ENCODE peak calls at places on chromosomes 4 and X, in five cellular contexts. H, I, E, Q and Z are unnamed samples.

GRCh38 chr4:51942108-51942832 is 77.9 kb downstream of the LRRC66 start:
- DNase-seq in I (no peak), H (no peak), E (no peak), Q (no peak), Z (no peak)

GRCh38 chrX:54999717-55000598 is at the start of gene APEX2:
- DNase-seq in H (peak; percentile 91), Q (peak; percentile 90), E (peak; percentile 89), I (peak; percentile 89), Z (peak; percentile 96)

GRCh38 chr4:59583845-59584568 is 1616.1 kb upstream of the ADGRL3 start:
- DNase-seq in I (no peak), H (no peak), Q (no peak), E (no peak), Z (no peak)

GRCh38 chrX:76183289-76184057 is 10.6 kb downstream of the PBDC1 start:
- DNase-seq in Q (no peak), H (peak; percentile 94), I (no peak), E (no peak), Z (no peak)

GRCh38 chrX:41153453-41153852 is 68.2 kb downstream of the USP9X start:
- DNase-seq in Q (no peak), I (no peak), E (no peak), H (peak; percentile 33), Z (no peak)

GRCh38 chr4:113878718-113879117 is 100.7 kb downstream of the ARSJ start:
- DNase-seq in H (peak; percentile 57), Q (no peak), I (no peak), E (no peak), Z (no peak)

GRCh38 chr4:55075823-55076418 is 49.5 kb downstream of the KDR start:
- DNase-seq in E (no peak), I (no peak), Q (no peak), H (no peak), Z (no peak)

GRCh38 chr4:151644625-151645024 is 116.2 kb downstream of the GATB start:
- DNase-seq in E (no peak), Q (no peak), H (no peak), I (no peak), Z (no peak)

GRCh38 chrX:9189286-9189685 is 155.4 kb upstream of the FAM9B start:
- DNase-seq in E (no peak), Q (no peak), I (no peak), H (no peak), Z (no peak)

GRCh38 chr4:2269206-2269531 is 7.3 kb upstream of the MXD4 start:
- DNase-seq in I (no peak), H (no peak), E (no peak), Q (no peak), Z (peak; percentile 72)

GRCh38 chrX:148854351-148854750 is 353.9 kb downstream of the AFF2 start:
- DNase-seq in I (no peak), Q (no peak), H (no peak), E (no peak), Z (no peak)

GRCh38 chr4:163816494-163816893 is 322.0 kb downstream of the TMA16 start:
- DNase-seq in Q (no peak), H (no peak), E (no peak), I (no peak), Z (no peak)

GRCh38 chr4:127400736-127401346 is 231.9 kb upstream of the INTU start:
- DNase-seq in Q (peak; percentile 28), H (peak; percentile 83), E (peak; percentile 19), I (no peak), Z (no peak)

GRCh38 chr4:153143527-153144348 is 60.5 kb upstream of the TRIM2 start:
- DNase-seq in I (no peak), E (no peak), Q (no peak), H (peak; percentile 65), Z (no peak)

GRCh38 chrX:115226929-115227328 is 7.0 kb downstream of the LRCH2 start:
- DNase-seq in Q (no peak), H (peak; percentile 28), E (no peak), I (no peak), Z (no peak)

GRCh38 chr4:94538229-94538628 is 86.5 kb downstream of the PDLIM5 start:
- DNase-seq in E (no peak), Q (no peak), H (no peak), I (no peak), Z (no peak)
- H3K4me1 ChIP-seq in E (peaks cover 20% of the 10 kb centered on the region), Q (peaks cover 94% of the 10 kb centered on the region), H (peaks cover 5% of the 10 kb centered on the region), I (no peaks in the 10 kb centered on the region), Z (peaks cover 51% of the 10 kb centered on the region)

DNA sequence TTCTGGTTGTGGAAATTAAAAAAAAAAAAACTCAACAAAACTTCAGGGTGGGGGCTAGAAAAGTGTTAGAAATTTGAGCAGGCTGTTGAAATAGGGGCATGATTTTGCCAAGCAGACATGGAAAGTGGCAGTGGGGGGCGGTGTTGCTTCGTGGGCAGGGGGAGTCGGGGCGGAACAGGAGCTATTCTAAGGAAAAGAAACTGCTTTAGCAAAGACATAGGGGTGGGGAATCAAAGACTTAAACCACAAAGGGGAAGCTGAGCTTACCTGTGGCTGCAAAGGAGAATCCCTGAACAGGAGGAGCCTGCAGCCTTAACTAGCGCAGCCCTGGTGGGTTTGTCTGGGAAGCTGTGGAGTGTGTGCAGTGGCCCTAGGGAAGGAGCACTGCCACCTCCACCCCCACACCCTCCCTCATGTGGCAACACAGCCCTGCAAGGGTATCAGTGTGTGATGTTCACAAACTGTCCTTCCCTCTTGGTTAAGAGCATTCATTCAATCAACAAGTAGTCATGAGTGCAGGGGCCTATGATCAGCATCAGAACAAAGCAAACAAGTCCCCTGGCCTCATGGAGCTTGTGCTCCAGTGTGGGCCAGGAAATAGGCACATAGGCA is 20.5 kb downstream of the SEL1L3 start:
- DNase-seq in I (no peak), E (no peak), Q (no peak), H (no peak), Z (peak; percentile 86)
- TF ChIP-seq CTCF in I (no peak), E (no peak), Q (no peak), H (no peak), Z (no peak)

DNA sequence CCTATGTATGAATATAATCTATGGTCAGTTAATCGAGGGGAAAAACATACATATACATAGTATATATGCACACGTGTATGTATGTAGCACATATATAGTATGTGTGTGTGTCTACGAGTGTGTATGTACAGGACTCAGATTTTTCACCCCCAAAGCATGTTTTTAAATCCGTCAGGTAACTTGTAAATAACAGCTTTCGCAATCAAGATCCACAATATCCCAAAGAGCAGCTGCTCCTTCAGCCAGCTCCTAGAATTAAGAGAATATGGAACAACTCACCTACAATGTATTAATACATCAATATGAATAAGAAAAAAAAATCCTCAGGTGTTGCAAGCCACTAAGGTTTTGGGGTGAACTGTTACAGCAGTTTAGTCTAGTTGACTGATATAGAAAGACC is 3.5 kb downstream of the MRFAP1L1 start:
- DNase-seq in I (no peak), H (no peak), Q (no peak), E (no peak), Z (no peak)
- H3K4me1 ChIP-seq in I (no peaks in the 10 kb centered on the region), H (peaks cover 7% of the 10 kb centered on the region), Q (peaks cover 75% of the 10 kb centered on the region), E (peaks cover 5% of the 10 kb centered on the region), Z (peaks cover 58% of the 10 kb centered on the region)

GRCh38 chrX:74613350-74614192 is 853 bp downstream of the RLIM start:
- DNase-seq in Q (no peak), H (peak; percentile 29), E (no peak), I (no peak), Z (no peak)
- TF ChIP-seq CTCF in Q (no peak), H (no peak), E (no peak), I (no peak), Z (no peak)

GRCh38 chr4:184883024-184883423 is 57.3 kb upstream of the ACSL1 start:
- DNase-seq in H (no peak), E (no peak), Q (no peak), I (no peak), Z (no peak)
- H3K4me1 ChIP-seq in H (no peaks in the 10 kb centered on the region), E (no peaks in the 10 kb centered on the region), Q (no peaks in the 10 kb centered on the region), I (no peaks in the 10 kb centered on the region), Z (no peaks in the 10 kb centered on the region)